ENCODE peak calls at places on chromosome X, in nine cellular contexts. Q is thoracic aorta; E is foreskin keratinocyte; Y is left lung; W is colonic mucosa; I is CD8-positive, alpha-beta memory T cell; B is PC-3; F is GM23338; A is cardiac muscle cell. X is an unnamed sample.

GRCh38 chrX:45351478-45351877 is 150.8 kb upstream of the DIPK2B start:
- DNase-seq in Q (no peak), E (no peak), Y (no peak), B (peak), F (no peak), W (no peak), A (peak), I (no peak), X (no peak)

GRCh38 chrX:25019707-25020390 is 4.1 kb upstream of the ARX start:
- DNase-seq in Y (no peak), W (no peak), Q (no peak), B (no peak), I (no peak), A (no peak), E (no peak), F (no peak), X (no peak)

GRCh38 chrX:150080497-150080896 is 142.2 kb upstream of the EOLA2 start:
- DNase-seq in Q (no peak), I (no peak), F (no peak), E (no peak), B (no peak), A (no peak), W (no peak), Y (no peak), X (no peak)

GRCh38 chrX:16628954-16629595 is 20.9 kb upstream of the S100G start:
- DNase-seq in B (no peak), F (peak), A (no peak), I (no peak), W (no peak), Y (no peak), E (no peak), Q (no peak), X (no peak)

GRCh38 chrX:109600114-109600710 is 24.8 kb downstream of the KCNE5 start:
- DNase-seq in Y (peak), F (peak), I (no peak), Q (no peak), E (no peak), A (peak), B (no peak), W (no peak), X (no peak)

GRCh38 chrX:119871245-119871598 is 311 bp downstream of the RNF113A start:
- DNase-seq in A (no peak), B (no peak), Y (no peak), I (peak), Q (no peak), E (no peak), F (no peak), W (peak), X (no peak)

GRCh38 chrX:21738145-21738949 is 19.6 kb downstream of the SMPX start:
- DNase-seq in W (no peak), Y (no peak), Q (no peak), I (no peak), B (no peak), F (peak), E (no peak), A (no peak), X (no peak)

GRCh38 chrX:24696241-24696640 is 2.5 kb downstream of the POLA1 start:
- DNase-seq in B (no peak), E (no peak), Y (no peak), A (no peak), W (no peak), Q (no peak), I (no peak), F (no peak), X (no peak)

GRCh38 chrX:101080326-101080725 is 1.6 kb downstream of the TMEM35A start:
- DNase-seq in B (no peak), Y (no peak), F (no peak), I (no peak), E (no peak), Q (no peak), W (no peak), A (no peak), X (no peak)

GRCh38 chrX:132331532-132331931 is 112.3 kb upstream of the RAP2C start:
- DNase-seq in E (no peak), F (no peak), I (no peak), Q (no peak), A (no peak), W (no peak), Y (no peak), B (no peak), X (no peak)

GRCh38 chrX:150163956-150164726 is 199.0 kb upstream of the MAMLD1 start:
- DNase-seq in E (no peak), I (no peak), Q (no peak), B (no peak), W (no peak), Y (no peak), A (no peak), F (no peak), X (no peak)

GRCh38 chrX:36986231-36986630 is 21.9 kb upstream of the FAM47C start:
- DNase-seq in Q (no peak), I (no peak), W (no peak), B (no peak), Y (no peak), E (no peak), A (no peak), F (no peak), X (no peak)

GRCh38 chrX:21865436-21865835 is 9.6 kb downstream of the YY2 start:
- DNase-seq in Q (no peak), A (no peak), Y (no peak), B (no peak), I (no peak), W (no peak), E (no peak), F (no peak), X (no peak)

GRCh38 chrX:78104447-78105176 is 564 bp downstream of the PGK1 start:
- DNase-seq in Q (no peak), E (no peak), A (peak), B (peak), Y (peak), W (peak), I (peak), F (peak), X (peak)

GRCh38 chrX:94633237-94633636 is 959.2 kb downstream of the FAM133A start:
- DNase-seq in Y (no peak), B (no peak), A (no peak), E (no peak), Q (no peak), I (no peak), W (no peak), F (peak), X (no peak)
- H3K27ac ChIP-seq in Y (no peak), B (no peak), A (no peak), E (no peak), Q (no peak), I (no peak), W (no peak), F (no peak), X (no peak)

GRCh38 chrX:48711929-48712505 is 15.5 kb downstream of the SUV39H1 start:
- DNase-seq in I (no peak), W (no peak), A (no peak), Y (no peak), E (no peak), B (no peak), Q (no peak), F (no peak), X (no peak)
- H3K27ac ChIP-seq in I (peak), W (no peak), A (no peak), Y (no peak), E (no peak), B (no peak), Q (no peak), F (no peak), X (peak)

GRCh38 chrX:3713225-3713936 is at the start of gene PRKX:
- DNase-seq in Q (no peak), B (peak), I (peak), A (peak), W (peak), F (peak), Y (peak), E (no peak), X (peak)
- H3K27ac ChIP-seq in Q (peak), B (no peak), I (peak), A (no peak), W (peak), F (no peak), Y (peak), E (peak), X (peak)

GRCh38 chrX:70174754-70175153 is 2.5 kb upstream of the DGAT2L6 start:
- DNase-seq in A (peak), F (no peak), I (no peak), E (no peak), Q (no peak), B (peak), Y (no peak), W (no peak), X (no peak)
- H3K27ac ChIP-seq in A (no peak), F (no peak), I (no peak), E (no peak), Q (no peak), B (peak), Y (no peak), W (no peak), X (no peak)

DNA sequence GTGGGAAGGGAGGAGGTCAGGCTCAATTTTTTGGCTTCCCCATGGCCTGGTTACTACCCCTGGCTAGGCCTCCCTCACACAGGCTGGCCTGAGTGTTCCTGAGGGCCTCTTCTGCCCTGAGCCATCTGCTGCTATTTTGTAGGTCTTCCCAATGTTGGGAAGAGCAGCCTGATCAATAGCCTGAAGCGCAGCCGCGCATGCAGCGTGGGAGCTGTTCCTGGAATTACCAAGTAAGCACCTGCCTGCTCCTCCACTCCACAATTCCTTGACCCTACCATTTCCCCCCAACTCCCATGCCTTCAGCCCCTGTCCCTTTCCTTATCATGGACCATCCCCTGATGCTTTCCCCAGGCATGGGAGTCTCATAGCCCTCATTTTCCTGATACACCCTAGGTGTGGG is 20.8 kb downstream of the GNL3L start:
- DNase-seq in A (no peak), E (no peak), W (no peak), F (no peak), B (no peak), I (no peak), Q (no peak), Y (no peak), X (no peak)
- H3K27ac ChIP-seq in A (no peak), E (no peak), W (no peak), F (no peak), B (no peak), I (no peak), Q (no peak), Y (no peak), X (no peak)

DNA sequence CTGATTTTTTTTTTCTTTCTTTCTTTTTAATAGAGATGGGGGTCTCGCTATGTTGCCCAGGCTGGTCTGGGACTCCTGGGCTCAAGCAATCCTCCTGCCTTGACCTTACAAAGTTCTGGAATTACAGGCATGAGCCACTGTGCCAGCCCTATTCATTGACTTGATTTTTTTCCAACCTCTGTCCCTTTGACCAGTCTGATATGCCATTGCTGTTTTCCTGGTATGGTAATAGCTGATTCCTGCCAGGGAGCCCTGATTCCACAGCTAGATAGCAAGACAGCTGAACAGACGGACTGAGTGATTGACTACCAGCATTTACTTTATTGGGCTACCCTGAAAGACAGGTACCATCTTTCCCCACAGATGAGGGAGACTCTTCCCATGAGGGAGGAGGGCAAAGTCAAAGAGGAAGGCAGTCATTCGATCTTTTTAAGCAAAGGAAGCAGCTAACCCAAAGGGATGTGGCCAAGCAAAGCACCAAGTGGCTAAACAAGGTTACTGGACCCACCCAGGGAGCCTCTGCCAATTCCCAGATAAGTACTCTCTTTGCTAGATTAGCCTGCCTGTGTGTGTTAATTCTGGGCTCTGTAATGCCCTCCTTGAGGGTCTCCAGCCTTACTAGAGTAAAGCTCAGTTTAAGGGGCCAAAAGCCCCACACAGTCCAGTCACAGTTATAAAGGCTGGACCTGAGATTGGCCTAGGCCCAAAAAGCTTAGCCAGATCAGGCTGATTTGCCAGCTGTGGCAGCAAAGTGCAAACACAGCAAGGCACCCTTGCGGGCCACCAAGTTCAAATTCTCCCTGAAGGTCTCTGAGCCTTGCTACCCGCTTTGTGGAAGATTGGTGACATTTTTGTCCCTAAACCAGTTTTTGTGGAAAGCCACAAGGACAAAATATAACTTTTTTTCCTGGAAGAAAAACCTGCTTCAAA is 192.4 kb upstream of the GPC4 start:
- DNase-seq in Q (no peak), A (no peak), F (peak), W (no peak), Y (no peak), E (no peak), I (no peak), B (no peak), X (no peak)
- H3K27ac ChIP-seq in Q (peak), A (no peak), F (no peak), W (no peak), Y (peak), E (no peak), I (no peak), B (no peak), X (no peak)

DNA sequence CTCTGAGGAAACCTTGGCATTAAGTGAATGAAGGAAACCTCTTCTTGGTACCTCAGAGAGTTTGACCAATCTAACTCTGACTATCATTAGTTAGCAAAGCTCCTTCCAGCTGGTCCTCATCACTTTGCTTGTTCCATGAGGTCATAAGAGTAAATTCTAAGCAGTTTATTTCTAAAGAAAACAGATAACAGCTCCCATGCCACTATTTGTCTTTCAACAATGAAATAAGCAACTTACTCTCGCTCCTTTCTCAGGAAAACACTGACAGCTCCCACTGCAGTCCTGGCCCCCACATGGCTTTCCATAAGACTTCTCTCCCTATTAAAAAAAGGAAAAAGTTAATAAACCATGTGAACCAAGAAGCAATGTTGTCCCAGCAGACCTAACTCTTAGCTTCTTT is 127.7 kb downstream of the COL4A6 start:
- DNase-seq in B (no peak), A (peak), I (no peak), Q (no peak), F (no peak), W (no peak), Y (no peak), E (no peak), X (no peak)
- H3K27ac ChIP-seq in B (peak), A (no peak), I (no peak), Q (no peak), F (no peak), W (no peak), Y (no peak), E (no peak), X (no peak)

DNA sequence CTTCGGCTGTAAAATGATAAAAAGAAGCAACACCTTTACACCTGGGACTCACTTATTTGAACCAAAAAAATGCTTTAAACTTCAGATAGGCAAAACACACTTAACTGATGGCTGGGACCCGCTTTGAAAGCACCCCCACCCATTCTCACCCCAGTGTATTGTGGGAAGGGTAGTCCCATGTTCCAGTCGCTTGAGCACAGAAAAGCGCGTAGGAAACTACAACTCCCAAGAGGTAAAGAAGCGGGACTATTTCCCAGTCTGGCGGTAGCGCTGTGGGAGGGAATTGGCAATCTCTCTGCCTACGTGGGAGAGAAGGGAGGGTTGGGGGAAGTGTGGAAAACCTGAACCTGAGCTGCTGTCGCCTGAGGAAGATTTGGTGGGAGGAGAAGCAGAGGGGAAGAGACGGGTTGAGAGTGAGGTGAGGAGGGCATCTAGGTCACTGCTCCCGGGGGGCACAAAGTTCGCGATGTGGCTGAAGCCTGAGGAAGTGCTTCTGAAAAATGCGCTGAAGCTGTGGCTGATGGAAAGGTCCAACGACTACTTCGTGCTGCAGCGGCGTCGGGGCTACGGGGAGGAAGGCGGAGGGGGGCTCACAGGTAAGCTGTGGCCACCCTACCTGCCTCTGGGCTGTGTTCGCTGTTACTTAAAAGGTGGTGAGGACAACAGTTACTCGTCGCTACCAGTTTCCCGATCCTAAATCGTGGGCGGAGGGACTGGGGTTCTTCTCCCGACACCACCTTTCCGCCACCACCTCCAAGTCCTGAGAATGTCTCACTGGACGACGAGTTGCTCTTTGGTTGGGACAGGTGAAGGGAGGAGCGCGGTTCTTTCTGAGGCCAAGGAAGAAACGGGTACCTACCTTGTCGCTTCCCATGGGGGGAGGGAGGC is at the start of gene TBC1D8B:
- DNase-seq in W (peak), B (peak), Q (peak), A (peak), E (peak), I (peak), Y (peak), F (peak), X (peak)
- H3K27ac ChIP-seq in W (peak), B (no peak), Q (peak), A (no peak), E (peak), I (no peak), Y (peak), F (no peak), X (no peak)

X was measured in effector memory CD4-positive, alpha-beta T cell.